ENCODE peak calls at places on chromosomes 16 and 17, in ten cellular contexts. T is CD4-positive, CD25-positive, alpha-beta regulatory T cell; H is trophoblast cell; E is small intestine; P is H9; Q is Panc1; I is HL-60; L is lung; V is A549; A is sigmoid colon. K is an unnamed sample.

GRCh38 chr17:40909755-40910154 is 24.7 kb upstream of the KRT20 start:
- DNase-seq in T (no peak), L (no peak), E (no peak), Q (no peak), P (no peak), H (peak), I (no peak), A (no peak), V (no peak), K (peak)

GRCh38 chr17:37747222-37747621 is 2.4 kb upstream of the HNF1B start:
- DNase-seq in E (no peak), H (no peak), I (no peak), Q (no peak), L (no peak), A (no peak), V (no peak), T (no peak), P (no peak), K (no peak)

GRCh38 chr16:29994613-29995329 is 646 bp downstream of the HIRIP3 start:
- DNase-seq in H (peak), P (no peak), V (no peak), I (peak), E (peak), T (no peak), Q (no peak), A (peak), L (peak), K (no peak)

GRCh38 chr16:85146922-85147651 is 34.8 kb upstream of the CIBAR2 start:
- DNase-seq in T (no peak), V (no peak), Q (no peak), L (no peak), H (peak), P (no peak), A (no peak), I (no peak), E (no peak), K (no peak)

GRCh38 chr17:73285603-73285908 is 23.9 kb upstream of the CPSF4L start:
- DNase-seq in T (no peak), A (no peak), V (no peak), I (no peak), L (no peak), H (no peak), P (no peak), Q (no peak), E (no peak), K (no peak)

GRCh38 chr17:78174332-78174869 is 6.0 kb downstream of the SYNGR2 start:
- DNase-seq in E (peak), Q (no peak), L (peak), H (no peak), P (no peak), A (peak), I (no peak), V (no peak), T (no peak), K (no peak)

GRCh38 chr17:59451706-59452105 is 113.7 kb upstream of the DHX40 start:
- DNase-seq in V (no peak), E (peak), T (no peak), I (no peak), L (no peak), H (peak), A (no peak), Q (peak), P (peak), K (peak)

GRCh38 chr16:16075463-16076399 is 126.3 kb downstream of the ABCC1 start:
- DNase-seq in A (peak), V (no peak), I (peak), T (no peak), P (no peak), L (peak), H (no peak), Q (no peak), E (no peak), K (no peak)

GRCh38 chr16:31301708-31302400 is 42.1 kb downstream of the ITGAM start:
- DNase-seq in I (peak), A (no peak), T (no peak), V (peak), L (no peak), P (no peak), Q (no peak), H (no peak), E (peak), K (no peak)

DNA sequence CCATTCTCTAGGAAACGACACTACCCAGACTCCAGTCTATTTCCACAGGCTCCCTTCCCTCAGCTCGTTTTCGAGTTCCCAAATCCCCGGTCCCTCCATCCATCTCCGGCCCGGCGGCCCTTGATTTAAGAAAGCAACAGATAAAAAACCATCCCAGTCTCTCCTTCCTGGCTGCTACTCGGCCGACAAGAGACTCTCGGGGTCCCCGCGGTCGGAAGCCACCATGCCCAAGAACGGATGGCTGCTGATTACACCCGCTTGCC is 182 bp downstream of the RPL26 start:
- DNase-seq in Q (no peak), H (no peak), T (no peak), P (no peak), E (no peak), A (no peak), V (no peak), I (no peak), L (no peak), K (no peak)
- H3K27ac ChIP-seq in Q (peak), H (peak), T (peak), P (peak), E (peak), A (peak), V (peak), I (peak), L (peak), K (peak)

DNA sequence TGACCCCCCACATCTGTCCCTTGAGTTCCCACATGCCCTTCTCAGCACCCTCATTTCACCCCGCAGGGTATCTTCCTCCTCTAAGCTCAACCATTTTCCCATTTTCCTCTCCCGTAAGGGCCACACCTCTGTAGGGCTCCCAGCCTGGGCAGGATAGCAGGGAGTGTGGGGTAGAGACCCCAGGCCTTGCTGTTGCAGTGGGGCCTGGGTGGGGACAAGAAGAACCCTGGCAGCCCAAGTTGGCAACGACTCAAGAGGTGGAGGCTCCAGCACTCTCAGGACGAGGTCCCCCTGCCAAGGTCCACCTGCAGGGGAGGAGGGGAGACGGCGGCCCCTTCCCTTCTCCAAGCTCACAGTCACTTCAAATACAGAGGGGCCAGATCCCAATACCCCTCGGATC is 2.0 kb upstream of the TMEM92 start:
- DNase-seq in I (no peak), T (no peak), V (no peak), A (no peak), E (peak), L (no peak), Q (no peak), P (peak), H (no peak), K (no peak)
- H3K27ac ChIP-seq in I (no peak), T (no peak), V (peak), A (peak), E (peak), L (no peak), Q (peak), P (no peak), H (no peak), K (no peak)

GRCh38 chr17:35791681-35792350 is 3.6 kb downstream of the MMP28 start:
- DNase-seq in P (no peak), E (no peak), A (peak), Q (no peak), V (no peak), H (no peak), L (no peak), T (no peak), I (no peak), K (no peak)
- H3K27ac ChIP-seq in P (no peak), E (no peak), A (no peak), Q (no peak), V (no peak), H (no peak), L (no peak), T (no peak), I (no peak), K (no peak)

DNA sequence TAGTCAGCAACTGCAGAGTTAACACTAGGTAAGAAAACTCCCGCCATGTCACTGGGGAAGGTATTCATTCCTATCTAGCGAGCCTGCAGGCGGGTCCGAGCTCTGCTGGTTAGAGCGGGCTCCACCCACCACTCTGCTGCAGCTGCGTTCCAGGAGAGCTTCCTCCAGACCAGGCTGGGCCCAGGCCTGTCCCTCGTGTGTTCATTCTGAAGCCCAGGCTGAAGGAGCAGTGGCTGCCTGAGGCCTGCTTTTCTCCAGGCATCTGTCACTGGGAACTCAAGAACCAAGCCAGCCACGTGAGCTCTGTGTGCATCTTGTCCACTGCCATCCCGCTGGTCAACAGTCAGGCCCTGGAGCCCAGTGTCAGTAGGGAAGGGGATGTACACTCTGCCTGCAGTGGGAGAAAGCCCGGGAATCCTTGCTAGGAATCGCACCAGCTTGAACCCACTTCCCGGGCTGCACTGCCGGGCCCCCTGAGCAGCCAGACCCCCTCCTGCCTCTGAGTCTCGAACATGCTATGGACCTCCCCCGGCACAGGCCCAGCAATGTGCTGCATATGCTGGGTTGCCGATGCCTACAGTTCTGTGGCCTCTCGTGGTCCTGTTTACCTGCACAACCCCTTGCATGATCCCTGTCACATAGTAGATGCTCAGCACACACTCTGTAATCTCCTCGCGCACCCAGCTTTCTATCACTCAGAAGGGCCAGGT is 51.0 kb upstream of the ENPP7 start:
- DNase-seq in Q (no peak), I (no peak), A (no peak), P (no peak), E (no peak), T (no peak), L (no peak), V (no peak), H (no peak), K (no peak)
- H3K27ac ChIP-seq in Q (no peak), I (no peak), A (no peak), P (no peak), E (no peak), T (no peak), L (no peak), V (no peak), H (no peak), K (no peak)

K was measured in epithelial cell of prostate.